ENCODE peak calls at places on chromosomes 2 and 18, in six cellular contexts. N is neural progenitor cell, Y is psoas muscle, C is HL-60, R is endothelial cell, W is cardiac fibroblast. D is an unnamed sample.
A peak's percentile ranks its signal among the peaks of the same experiment; 100 is the strongest.

GRCh38 chr18:74290831-74291770 is 662 bp downstream of the CYB5A start:
- DNase-seq in N (peak; percentile 71), Y (no peak), C (no peak), R (no peak), W (peak; percentile 37), D (peak; percentile 43)

GRCh38 chr2:86221066-86221684 is 21.9 kb downstream of the MRPL35 start:
- DNase-seq in N (peak; percentile 79), Y (peak; percentile 42), C (peak; percentile 61), R (peak; percentile 41), W (peak; percentile 74), D (peak; percentile 50)

GRCh38 chr2:224284134-224284946 is 117.6 kb downstream of the FAM124B start:
- DNase-seq in N (peak; percentile 40), Y (no peak), C (no peak), R (no peak), W (peak; percentile 46), D (no peak)

GRCh38 chr2:176174382-176174834 is 14.1 kb upstream of the HOXD1 start:
- DNase-seq in N (peak; percentile 55), Y (no peak), C (no peak), R (no peak), W (no peak), D (no peak)

GRCh38 chr2:218798767-218799504 is 17.0 kb downstream of the CYP27A1 start:
- DNase-seq in N (no peak), Y (no peak), C (no peak), R (no peak), W (peak; percentile 10), D (peak; percentile 38)

GRCh38 chr2:156581280-156581679 is 145.1 kb downstream of the GPD2 start:
- DNase-seq in N (no peak), Y (no peak), C (no peak), R (no peak), W (no peak), D (no peak)

GRCh38 chr18:58800582-58800981 is 64.1 kb upstream of the ZNF532 start:
- DNase-seq in N (no peak), Y (no peak), C (no peak), R (no peak), W (no peak), D (no peak)

GRCh38 chr2:150169230-150169629 is 318.2 kb downstream of the RND3 start:
- DNase-seq in N (no peak), Y (peak; percentile 30), C (no peak), R (no peak), W (peak; percentile 84), D (no peak)

GRCh38 chr2:25558262-25558661 is 115.1 kb downstream of the DTNB start:
- DNase-seq in N (no peak), Y (no peak), C (no peak), R (no peak), W (peak; percentile 67), D (no peak)

GRCh38 chr18:67300498-67300897 is 216.0 kb downstream of the DSEL start:
- DNase-seq in N (peak; percentile 27), Y (no peak), C (no peak), R (no peak), W (no peak), D (no peak)

GRCh38 chr2:48754874-48755273 is 650 bp downstream of the LHCGR start:
- DNase-seq in N (no peak), Y (peak; percentile 10), C (no peak), R (no peak), W (no peak), D (no peak)

GRCh38 chr2:48755473-48755872 is at the start of gene LHCGR:
- DNase-seq in N (peak; percentile 69), Y (peak; percentile 26), C (no peak), R (peak; percentile 39), W (peak; percentile 19), D (peak; percentile 22)

GRCh38 chr2:48759682-48760081 is 4.2 kb upstream of the LHCGR start:
- DNase-seq in N (no peak), Y (no peak), C (no peak), R (no peak), W (no peak), D (no peak)

GRCh38 chr2:48756289-48756688 is 765 bp upstream of the LHCGR start:
- DNase-seq in N (no peak), Y (no peak), C (no peak), R (no peak), W (no peak), D (no peak)

GRCh38 chr2:48760848-48761247 is 5.3 kb upstream of the LHCGR start:
- DNase-seq in N (peak; percentile 19), Y (no peak), C (no peak), R (no peak), W (no peak), D (no peak)
- TF ChIP-seq CTCF in N (no peak), Y (no peak), C (no peak), R (no peak), W (no peak), D (no peak)

GRCh38 chr2:180367831-180368230 is 360.7 kb upstream of the CWC22 start:
- DNase-seq in N (no peak), Y (no peak), C (no peak), R (no peak), W (peak; percentile 95), D (no peak)
- TF ChIP-seq CTCF in N (no peak), Y (no peak), C (no peak), R (no peak), W (no peak), D (no peak)

GRCh38 chr2:39494784-39495251 is 57.7 kb upstream of the MAP4K3 start:
- DNase-seq in N (peak; percentile 24), Y (peak; percentile 31), C (no peak), R (no peak), W (peak; percentile 97), D (no peak)
- TF ChIP-seq CTCF in N (no peak), Y (no peak), C (no peak), R (no peak), W (no peak), D (no peak)

GRCh38 chr2:62339413-62339812 is 143.5 kb downstream of the B3GNT2 start:
- DNase-seq in N (no peak), Y (no peak), C (no peak), R (no peak), W (no peak), D (no peak)
- TF ChIP-seq CTCF in N (no peak), Y (no peak), C (no peak), R (no peak), W (peak; percentile 5), D (no peak)

DNA sequence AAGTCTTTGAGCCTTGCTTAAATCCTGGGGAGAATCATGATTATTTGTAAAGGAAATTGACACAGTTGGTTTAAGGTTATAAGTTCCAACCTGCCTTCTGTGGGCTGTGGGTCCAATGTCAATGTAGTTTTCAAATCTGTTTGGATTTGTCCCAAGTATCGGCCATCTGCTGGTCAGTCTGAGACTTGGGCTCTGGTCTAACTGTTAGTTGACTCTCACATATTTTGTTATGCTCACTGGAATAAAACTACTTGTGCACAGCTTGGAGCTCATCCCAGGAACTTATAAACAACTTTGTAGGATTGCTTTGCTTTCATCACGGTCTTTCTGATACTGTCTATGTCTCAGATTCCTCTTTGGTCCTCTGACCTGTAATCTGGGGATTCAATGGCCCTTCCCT is 1026.2 kb upstream of the ZEB2 start:
- DNase-seq in N (no peak), Y (no peak), C (no peak), R (no peak), W (peak; percentile 20), D (no peak)
- TF ChIP-seq CTCF in N (no peak), Y (no peak), C (no peak), R (no peak), W (peak; percentile 21), D (no peak)

DNA sequence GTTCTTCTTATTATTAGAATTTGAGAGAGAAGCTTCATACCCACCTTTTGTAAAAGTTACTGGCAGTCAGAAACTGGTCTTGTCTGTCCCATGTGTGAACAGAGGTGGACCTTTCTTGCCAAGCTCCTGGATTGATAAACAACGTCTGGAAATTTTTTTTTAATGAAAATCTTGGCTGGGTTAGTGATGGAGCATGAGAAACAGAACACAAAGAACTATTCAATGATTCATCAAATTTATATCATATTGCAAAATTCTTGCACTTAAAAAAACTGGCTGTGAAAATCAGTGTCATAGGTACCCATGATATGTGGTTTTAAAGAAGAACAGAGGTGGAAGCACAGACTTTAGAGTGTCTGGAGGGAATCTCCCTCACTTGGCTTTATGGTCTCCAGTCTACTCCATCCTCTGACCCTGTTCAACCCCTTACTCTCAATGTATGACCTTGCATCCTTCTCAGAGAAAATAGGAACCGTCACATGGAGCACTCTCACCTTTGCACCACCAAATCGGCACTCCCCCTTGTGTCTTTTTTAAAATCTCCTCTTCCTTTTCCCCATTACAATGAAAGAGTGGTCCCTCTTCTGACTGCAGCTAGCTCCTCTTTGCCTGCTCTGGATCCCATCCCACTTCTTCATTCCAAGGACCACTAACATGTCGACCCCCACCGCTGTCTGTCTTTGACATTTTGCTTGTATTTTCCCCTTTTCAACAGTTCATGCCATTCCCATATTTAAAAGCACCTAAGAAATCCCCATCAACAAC is 58.2 kb downstream of the COPS8 start:
- DNase-seq in N (no peak), Y (no peak), C (no peak), R (no peak), W (peak; percentile 85), D (no peak)
- TF ChIP-seq CTCF in N (no peak), Y (no peak), C (no peak), R (no peak), W (no peak), D (no peak)

DNA sequence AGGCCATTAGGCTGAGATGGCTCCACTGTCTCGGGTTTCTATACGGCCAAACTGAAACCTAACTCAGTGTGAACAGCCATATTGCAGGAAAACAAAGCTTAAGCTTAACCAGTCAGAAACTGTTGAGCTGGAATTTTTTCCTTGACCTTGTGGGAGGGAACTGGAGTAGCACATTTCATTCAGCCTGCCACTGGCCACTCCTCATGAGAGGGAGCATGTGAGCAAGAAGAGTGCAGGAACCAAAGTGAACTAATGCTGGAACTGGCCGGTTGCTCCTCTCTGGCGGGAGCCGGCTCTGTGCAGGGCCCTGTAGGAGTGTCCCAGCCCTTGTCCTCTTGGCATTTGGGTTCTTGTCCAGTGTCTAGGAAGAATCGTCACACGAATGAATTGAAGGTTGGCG is 5.9 kb upstream of the POLE4 start:
- DNase-seq in N (no peak), Y (no peak), C (no peak), R (no peak), W (no peak), D (no peak)
- TF ChIP-seq CTCF in N (no peak), Y (no peak), C (no peak), R (no peak), W (no peak), D (no peak)

DNA sequence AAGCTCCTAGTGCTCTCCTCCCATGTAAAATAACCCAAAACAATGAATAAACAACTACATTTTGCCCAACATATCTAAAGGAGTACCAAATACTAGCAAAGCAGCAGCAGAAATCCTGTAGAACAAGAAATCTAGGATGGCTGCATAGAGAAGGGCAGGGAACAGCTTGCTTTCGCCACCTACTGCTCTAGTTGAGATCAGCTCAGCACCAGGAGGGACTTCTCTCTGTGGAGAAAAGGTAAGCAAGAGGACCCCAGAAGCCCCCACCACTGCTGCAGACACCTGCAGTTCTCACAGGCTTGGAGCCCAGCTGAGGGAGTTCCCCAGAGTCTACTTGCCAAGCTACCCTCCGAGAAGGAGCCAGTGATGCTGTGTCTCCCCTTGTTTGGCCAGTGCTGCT is 243.0 kb upstream of the CHST9 start:
- DNase-seq in N (no peak), Y (no peak), C (no peak), R (no peak), W (no peak), D (no peak)
- TF ChIP-seq CTCF in N (no peak), Y (no peak), C (no peak), R (no peak), W (no peak), D (no peak)